ENCODE peak calls at places on chromosomes 13 and 19, in nine cellular contexts. L is stimulated activated CD4-positive, alpha-beta T cell treated with anti-CD3 and anti-CD28 coated beads, TNF-alpha, amount 100 ng/mL, for 24 hours; A is nucleus accumbens; G is AG08396; U is OCI-M1; O is activated CD8-positive, alpha-beta memory T cell treated with anti-CD3 and anti-CD28 coated beads for 1 hour; I is Right ventricle myocardium superior; E is HTR-8/SVneo; J is cardiac fibroblast. F is an unnamed sample.

GRCh38 chr13:48070942-48071341 is 24.0 kb downstream of the MED4 start:
- DNase-seq in L (no peak), A (no peak), G (no peak), U (no peak), O (no peak), I (no peak), E (no peak), J (no peak), F (no peak)

GRCh38 chr19:11767633-11768133 is 883 bp downstream of the ZNF441 start:
- DNase-seq in L (peak), A (no peak), G (peak), U (peak), O (no peak), I (peak), E (peak), J (peak), F (peak)

GRCh38 chr19:55640577-55641375 is at the start of gene ZNF580:
- DNase-seq in L (peak), A (peak), G (peak), U (peak), O (no peak), I (peak), E (peak), J (peak), F (peak)

GRCh38 chr19:54518844-54519243 is 16.2 kb downstream of the LAIR2 start:
- DNase-seq in L (no peak), A (no peak), G (no peak), U (peak), O (no peak), I (no peak), E (no peak), J (peak), F (no peak)

GRCh38 chr19:29329460-29330134 is 116.6 kb upstream of the UQCRFS1 start:
- DNase-seq in L (no peak), A (no peak), G (no peak), U (peak), O (no peak), I (no peak), E (no peak), J (no peak), F (no peak)

GRCh38 chr13:101150998-101151397 is 265.3 kb downstream of the NALCN start:
- DNase-seq in L (no peak), A (peak), G (no peak), U (peak), O (no peak), I (no peak), E (no peak), J (no peak), F (no peak)

GRCh38 chr19:1101337-1101698 is 2.5 kb upstream of the GPX4 start:
- DNase-seq in L (no peak), A (peak), G (no peak), U (no peak), O (no peak), I (peak), E (no peak), J (no peak), F (no peak)

GRCh38 chr19:7751157-7751783 is 3.9 kb upstream of the CD209 start:
- DNase-seq in L (peak), A (no peak), G (no peak), U (no peak), O (no peak), I (no peak), E (no peak), J (no peak), F (no peak)

GRCh38 chr19:14544977-14545715 is 15.8 kb downstream of the TECR start:
- DNase-seq in L (no peak), A (peak), G (no peak), U (no peak), O (no peak), I (peak), E (no peak), J (no peak), F (no peak)

GRCh38 chr13:73141292-73141771 is 82.5 kb downstream of the KLF5 start:
- DNase-seq in L (no peak), A (no peak), G (no peak), U (no peak), O (no peak), I (no peak), E (no peak), J (peak), F (no peak)

GRCh38 chr13:39515231-39515630 is 87.8 kb downstream of the LHFPL6 start:
- DNase-seq in L (no peak), A (no peak), G (no peak), U (no peak), O (no peak), I (no peak), E (no peak), J (no peak), F (no peak)

GRCh38 chr13:54742984-54743383 is 1714.4 kb downstream of the OLFM4 start:
- DNase-seq in L (no peak), A (no peak), G (no peak), U (no peak), O (no peak), I (no peak), E (no peak), J (no peak), F (no peak)

GRCh38 chr13:67650471-67650870 is 420.3 kb upstream of the PCDH9 start:
- DNase-seq in L (no peak), A (no peak), G (no peak), U (no peak), O (no peak), I (no peak), E (no peak), J (no peak), F (no peak)

GRCh38 chr13:66159526-66159925 is 1070.6 kb downstream of the PCDH9 start:
- DNase-seq in L (no peak), A (no peak), G (no peak), U (no peak), O (no peak), I (no peak), E (no peak), J (no peak), F (no peak)

GRCh38 chr13:30121666-30122065 is 185.7 kb downstream of the KATNAL1 start:
- DNase-seq in L (no peak), A (no peak), G (no peak), U (no peak), O (no peak), I (no peak), E (no peak), J (no peak), F (no peak)

GRCh38 chr19:5627395-5627904 is 4.6 kb downstream of the SAFB start:
- DNase-seq in L (peak), A (no peak), G (peak), U (peak), O (no peak), I (peak), E (no peak), J (no peak), F (peak)